ENCODE peak calls at places on chromosomes 13 and 19, in eight cellular contexts. D is left lobe of liver; B is cortex of kidney; K is astrocyte of the spinal cord; X is CD8-positive, alpha-beta T cell; G is central memory CD4-positive, alpha-beta T cell; A is HTR-8/SVneo; V is effector memory CD4-positive, alpha-beta T cell. I is an unnamed sample.

GRCh38 chr19:18634612-18635290 is 2.1 kb upstream of the KLHL26 start:
- DNase-seq in V (no peak), A (no peak), X (no peak), K (no peak), G (no peak), B (no peak), D (no peak), I (no peak)

GRCh38 chr13:112852808-112853207 is 116.2 kb upstream of the MCF2L start:
- DNase-seq in K (no peak), B (no peak), A (no peak), X (no peak), G (no peak), V (no peak), D (no peak), I (no peak)

GRCh38 chr19:662207-662961 is 630 bp downstream of the RNF126 start:
- DNase-seq in G (peak; percentile 72), K (peak; percentile 31), X (peak; percentile 84), A (peak; percentile 32), D (peak; percentile 66), B (no peak), V (peak; percentile 59), I (peak; percentile 60)

GRCh38 chr13:38090913-38091312 is 221.3 kb upstream of the TRPC4 start:
- DNase-seq in A (no peak), V (no peak), K (no peak), X (no peak), G (no peak), B (no peak), D (no peak), I (no peak)

GRCh38 chr13:44816701-44817684 is 172.3 kb downstream of the NUFIP1 start:
- DNase-seq in D (no peak), X (no peak), V (no peak), A (peak; percentile 34), G (no peak), K (peak; percentile 49), B (no peak), I (peak; percentile 47)

GRCh38 chr13:51241720-51242119 is 19.5 kb downstream of the FAM124A start:
- DNase-seq in B (no peak), V (no peak), A (no peak), D (no peak), X (no peak), K (no peak), G (no peak), I (no peak)

GRCh38 chr19:9044449-9044848 is 34.2 kb upstream of the MUC16 start:
- DNase-seq in K (no peak), D (no peak), X (no peak), B (no peak), G (no peak), A (no peak), V (no peak), I (no peak)

GRCh38 chr19:56678205-56678604 is 6.6 kb upstream of the ZNF835 start:
- DNase-seq in V (no peak), B (no peak), G (no peak), X (no peak), K (no peak), A (no peak), D (no peak), I (no peak)

GRCh38 chr19:2488942-2489731 is 13.2 kb downstream of the GADD45B start:
- DNase-seq in K (peak; percentile 46), V (no peak), D (peak; percentile 80), X (no peak), B (no peak), A (no peak), G (no peak), I (peak; percentile 74)

GRCh38 chr19:1510442-1510806 is 2.4 kb downstream of the ADAMTSL5 start:
- DNase-seq in K (no peak), D (no peak), B (no peak), G (no peak), A (no peak), X (no peak), V (no peak), I (no peak)

GRCh38 chr13:46721054-46721453 is 75.9 kb downstream of the ESD start:
- DNase-seq in B (no peak), G (peak; percentile 19), A (no peak), K (peak; percentile 46), D (no peak), V (no peak), X (no peak), I (no peak)

GRCh38 chr13:30802501-30802900 is 67.2 kb downstream of the ALOX5AP start:
- DNase-seq in B (no peak), A (no peak), V (no peak), X (no peak), D (no peak), K (no peak), G (no peak), I (no peak)

GRCh38 chr13:36323951-36324566 is 22.1 kb downstream of the SPART start:
- DNase-seq in X (no peak), B (no peak), A (no peak), K (peak; percentile 24), V (no peak), D (no peak), G (no peak), I (peak; percentile 15)

GRCh38 chr19:33277434-33277833 is 24.9 kb downstream of the CEBPA start:
- DNase-seq in D (no peak), B (no peak), A (no peak), G (no peak), K (no peak), V (no peak), X (no peak), I (no peak)

GRCh38 chr13:99312493-99312883 is 5.3 kb upstream of the GPR183 start:
- DNase-seq in B (no peak), G (no peak), D (no peak), K (peak; percentile 49), X (no peak), V (no peak), A (no peak), I (no peak)

GRCh38 chr19:51807925-51808324 is 13.0 kb downstream of the FPR3 start:
- DNase-seq in X (no peak), V (no peak), G (no peak), A (no peak), K (no peak), D (no peak), B (no peak), I (no peak)

GRCh38 chr19:51916167-51916566 is 11.1 kb upstream of the ZNF613 start:
- DNase-seq in G (no peak), D (no peak), K (no peak), V (no peak), B (no peak), A (no peak), X (no peak), I (no peak)

GRCh38 chr19:4373601-4374441 is 26.5 kb downstream of the SH3GL1 start:
- DNase-seq in V (no peak), X (no peak), D (no peak), G (no peak), A (no peak), B (no peak), K (no peak), I (peak; percentile 57)

GRCh38 chr13:65036999-65037398 is 2193.1 kb downstream of the PCDH9 start:
- DNase-seq in B (no peak), X (no peak), V (no peak), D (no peak), A (peak; percentile 5), G (no peak), K (no peak), I (no peak)

GRCh38 chr19:40006273-40006691 is 9.4 kb downstream of the ZNF546 start:
- DNase-seq in G (no peak), D (no peak), A (peak; percentile 8), B (no peak), V (no peak), X (no peak), K (peak; percentile 89), I (peak; percentile 71)

GRCh38 chr19:7888145-7888825 is at the start of gene LRRC8E:
- DNase-seq in K (peak; percentile 67), G (no peak), X (no peak), B (no peak), V (no peak), A (peak; percentile 79), D (peak; percentile 55), I (peak; percentile 80)

GRCh38 chr13:52447354-52447753 is 3.1 kb downstream of the VPS36 start:
- DNase-seq in B (no peak), V (no peak), D (no peak), G (no peak), X (no peak), K (no peak), A (no peak), I (no peak)

GRCh38 chr13:35979378-35979911 is 151.7 kb downstream of the DCLK1 start:
- DNase-seq in G (no peak), V (no peak), A (no peak), B (no peak), D (no peak), K (peak; percentile 98), X (no peak), I (peak; percentile 79)

GRCh38 chr19:38361633-38362075 is 12.7 kb upstream of the PSMD8 start:
- DNase-seq in G (peak; percentile 39), V (peak; percentile 42), K (peak; percentile 70), X (peak; percentile 67), D (no peak), B (no peak), A (peak; percentile 93), I (peak; percentile 89)

GRCh38 chr19:48445256-48445605 is 552 bp upstream of the GRWD1 start:
- DNase-seq in G (no peak), X (no peak), V (no peak), A (peak; percentile 90), D (no peak), B (no peak), K (peak; percentile 93), I (peak; percentile 97)

I was measured in hepatic stellate cell.